ENCODE peak calls at places on chromosomes 6 and 20, in eight cellular contexts. One of them, this sample, is unnamed.

GRCh38 chr6:96816182-96816888 is 20.9 kb downstream of the GPR63 start:
- DNase-seq in fibroblast of lung: peak; percentile 29
- DNase-seq in A549: no peak
- DNase-seq in right atrium auricular region: no peak
- DNase-seq in left lung: no peak
- DNase-seq in hepatocyte: peak; percentile 26
- DNase-seq in spleen: no peak
- DNase-seq in esophagus squamous epithelium: no peak
- DNase-seq in this sample: no peak

GRCh38 chr6:139738801-139739490 is 364.5 kb upstream of the CITED2 start:
- DNase-seq in fibroblast of lung: no peak
- DNase-seq in A549: no peak
- DNase-seq in right atrium auricular region: no peak
- DNase-seq in left lung: no peak
- DNase-seq in hepatocyte: no peak
- DNase-seq in spleen: no peak
- DNase-seq in esophagus squamous epithelium: no peak
- DNase-seq in this sample: no peak

GRCh38 chr6:88870728-88871330 is 92.6 kb downstream of the RNGTT start:
- DNase-seq in fibroblast of lung: peak; percentile 44
- DNase-seq in A549: peak; percentile 49
- DNase-seq in right atrium auricular region: no peak
- DNase-seq in left lung: no peak
- DNase-seq in hepatocyte: peak; percentile 57
- DNase-seq in spleen: no peak
- DNase-seq in esophagus squamous epithelium: no peak
- DNase-seq in this sample: peak; percentile 75

GRCh38 chr6:166168616-166169548 is 1.2 kb upstream of the TBXT start:
- DNase-seq in fibroblast of lung: no peak
- DNase-seq in A549: no peak
- DNase-seq in right atrium auricular region: no peak
- DNase-seq in left lung: no peak
- DNase-seq in hepatocyte: no peak
- DNase-seq in spleen: no peak
- DNase-seq in esophagus squamous epithelium: no peak
- DNase-seq in this sample: no peak

GRCh38 chr6:81384921-81385320 is 367.6 kb downstream of the TENT5A start:
- DNase-seq in fibroblast of lung: no peak
- DNase-seq in A549: no peak
- DNase-seq in right atrium auricular region: no peak
- DNase-seq in left lung: no peak
- DNase-seq in hepatocyte: no peak
- DNase-seq in spleen: no peak
- DNase-seq in esophagus squamous epithelium: no peak
- DNase-seq in this sample: no peak

GRCh38 chr6:42522021-42522420 is 41.8 kb upstream of the UBR2 start:
- DNase-seq in fibroblast of lung: peak; percentile 72
- DNase-seq in A549: no peak
- DNase-seq in right atrium auricular region: no peak
- DNase-seq in left lung: no peak
- DNase-seq in hepatocyte: no peak
- DNase-seq in spleen: no peak
- DNase-seq in esophagus squamous epithelium: no peak
- DNase-seq in this sample: no peak

GRCh38 chr20:56893206-56893605 is 264.1 kb downstream of the TFAP2C start:
- DNase-seq in fibroblast of lung: no peak
- DNase-seq in A549: no peak
- DNase-seq in right atrium auricular region: no peak
- DNase-seq in left lung: no peak
- DNase-seq in hepatocyte: peak; percentile 23
- DNase-seq in spleen: no peak
- DNase-seq in esophagus squamous epithelium: no peak
- DNase-seq in this sample: no peak

GRCh38 chr6:158793432-158793831 is 25.7 kb downstream of the EZR start:
- DNase-seq in fibroblast of lung: peak; percentile 61
- DNase-seq in A549: peak; percentile 67
- DNase-seq in right atrium auricular region: no peak
- DNase-seq in left lung: no peak
- DNase-seq in hepatocyte: peak; percentile 34
- DNase-seq in spleen: no peak
- DNase-seq in esophagus squamous epithelium: no peak
- DNase-seq in this sample: no peak

GRCh38 chr20:61450549-61450948 is 198.5 kb downstream of the CDH4 start:
- DNase-seq in fibroblast of lung: no peak
- DNase-seq in A549: no peak
- DNase-seq in right atrium auricular region: no peak
- DNase-seq in left lung: no peak
- DNase-seq in hepatocyte: no peak
- DNase-seq in spleen: no peak
- DNase-seq in esophagus squamous epithelium: no peak
- DNase-seq in this sample: no peak

GRCh38 chr20:31496761-31497295 is 17.4 kb upstream of the HM13 start:
- DNase-seq in fibroblast of lung: no peak
- DNase-seq in A549: no peak
- DNase-seq in right atrium auricular region: peak; percentile 87
- DNase-seq in left lung: peak; percentile 67
- DNase-seq in hepatocyte: peak; percentile 52
- DNase-seq in spleen: no peak
- DNase-seq in esophagus squamous epithelium: no peak
- DNase-seq in this sample: no peak

GRCh38 chr20:20327756-20328155 is 40.1 kb upstream of the INSM1 start:
- DNase-seq in fibroblast of lung: no peak
- DNase-seq in A549: peak; percentile 6
- DNase-seq in right atrium auricular region: no peak
- DNase-seq in left lung: no peak
- DNase-seq in hepatocyte: no peak
- DNase-seq in spleen: no peak
- DNase-seq in esophagus squamous epithelium: no peak
- DNase-seq in this sample: no peak

GRCh38 chr6:163828038-163828790 is 413.7 kb downstream of the QKI start:
- DNase-seq in fibroblast of lung: peak; percentile 53
- DNase-seq in A549: no peak
- DNase-seq in right atrium auricular region: peak; percentile 62
- DNase-seq in left lung: no peak
- DNase-seq in hepatocyte: no peak
- DNase-seq in spleen: no peak
- DNase-seq in esophagus squamous epithelium: no peak
- DNase-seq in this sample: no peak

GRCh38 chr20:2872304-2873009 is 824 bp upstream of the PTPRA start:
- DNase-seq in fibroblast of lung: peak; percentile 51
- DNase-seq in A549: peak; percentile 71
- DNase-seq in right atrium auricular region: peak; percentile 70
- DNase-seq in left lung: peak; percentile 90
- DNase-seq in hepatocyte: peak; percentile 76
- DNase-seq in spleen: peak; percentile 92
- DNase-seq in esophagus squamous epithelium: no peak
- DNase-seq in this sample: peak; percentile 75

GRCh38 chr6:107732461-107732860 is 91.7 kb downstream of the SCML4 start:
- DNase-seq in fibroblast of lung: no peak
- DNase-seq in A549: no peak
- DNase-seq in right atrium auricular region: no peak
- DNase-seq in left lung: no peak
- DNase-seq in hepatocyte: no peak
- DNase-seq in spleen: no peak
- DNase-seq in esophagus squamous epithelium: no peak
- DNase-seq in this sample: no peak
- H3K4me1 ChIP-seq in fibroblast of lung: no peaks in the 10 kb centered on the region
- H3K4me1 ChIP-seq in A549: no peaks in the 10 kb centered on the region
- H3K4me1 ChIP-seq in right atrium auricular region: no peaks in the 10 kb centered on the region
- H3K4me1 ChIP-seq in left lung: no peaks in the 10 kb centered on the region
- H3K4me1 ChIP-seq in hepatocyte: peaks cover 5% of the 10 kb centered on the region
- H3K4me1 ChIP-seq in spleen: peaks cover 4% of the 10 kb centered on the region
- H3K4me1 ChIP-seq in esophagus squamous epithelium: no peaks in the 10 kb centered on the region
- H3K4me1 ChIP-seq in this sample: peaks cover 9% of the 10 kb centered on the region

DNA sequence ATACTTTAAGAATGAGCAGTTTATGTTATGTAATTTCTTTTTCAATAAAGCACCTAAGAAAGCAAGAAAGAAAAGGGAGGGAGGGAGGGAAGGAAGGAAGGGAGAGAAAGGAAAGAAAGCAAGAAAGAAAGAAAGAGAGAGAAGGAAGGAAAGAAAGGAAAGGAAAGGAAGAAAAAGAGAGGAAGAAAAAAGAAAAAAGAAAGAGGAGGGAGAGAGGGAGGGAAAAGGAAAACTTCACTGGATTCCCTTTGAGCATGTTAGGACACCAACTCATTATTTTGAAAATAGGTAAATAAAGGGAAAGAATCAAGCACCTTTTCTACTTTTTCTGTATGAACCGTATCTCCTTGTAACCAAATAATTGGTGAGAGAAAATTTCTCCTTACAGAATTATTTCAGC is 32.3 kb upstream of the TOP1 start:
- DNase-seq in fibroblast of lung: no peak
- DNase-seq in A549: no peak
- DNase-seq in right atrium auricular region: no peak
- DNase-seq in left lung: no peak
- DNase-seq in hepatocyte: no peak
- DNase-seq in spleen: no peak
- DNase-seq in esophagus squamous epithelium: no peak
- DNase-seq in this sample: no peak
- TF ChIP-seq CTCF in fibroblast of lung: no peak
- TF ChIP-seq CTCF in A549: no peak
- TF ChIP-seq CTCF in right atrium auricular region: no peak
- TF ChIP-seq CTCF in left lung: no peak
- TF ChIP-seq CTCF in hepatocyte: no peak
- TF ChIP-seq CTCF in spleen: no peak
- TF ChIP-seq CTCF in esophagus squamous epithelium: no peak
- TF ChIP-seq CTCF in this sample: no peak

DNA sequence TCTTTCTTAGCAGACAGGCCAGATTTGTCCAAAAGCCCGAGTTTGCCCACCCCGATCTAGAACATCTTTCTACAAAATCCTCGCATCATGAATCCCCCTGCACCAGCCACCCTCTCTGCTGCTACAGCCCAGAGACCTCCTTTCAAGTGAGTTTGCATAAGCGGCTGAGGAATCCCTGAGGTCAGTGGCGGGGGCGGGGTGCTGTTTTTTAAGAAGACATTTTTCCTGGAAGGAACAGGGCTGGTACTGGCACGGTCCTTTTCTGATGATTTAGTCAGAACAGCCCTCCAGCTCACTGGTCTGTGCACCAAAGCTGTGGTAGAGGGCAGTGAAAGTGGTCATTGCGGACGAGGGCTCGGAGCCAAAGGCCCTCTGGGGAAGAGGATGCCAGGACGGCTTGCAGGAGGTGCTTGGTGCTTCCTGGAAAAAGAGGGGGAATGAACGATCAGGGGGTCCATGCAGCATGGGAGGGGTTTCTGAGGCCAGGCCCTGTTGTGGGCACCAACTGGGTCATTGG is 50.5 kb downstream of the GNAS-AS1 start:
- DNase-seq in fibroblast of lung: peak; percentile 17
- DNase-seq in A549: no peak
- DNase-seq in right atrium auricular region: no peak
- DNase-seq in left lung: no peak
- DNase-seq in hepatocyte: no peak
- DNase-seq in spleen: no peak
- DNase-seq in esophagus squamous epithelium: no peak
- DNase-seq in this sample: no peak
- H3K4me3 ChIP-seq in fibroblast of lung: no peak overlapping the region
- H3K4me3 ChIP-seq in A549: no peak overlapping the region
- H3K4me3 ChIP-seq in right atrium auricular region: no peak overlapping the region
- H3K4me3 ChIP-seq in left lung: no peak overlapping the region
- H3K4me3 ChIP-seq in hepatocyte: no peak overlapping the region
- H3K4me3 ChIP-seq in spleen: no peak overlapping the region
- H3K4me3 ChIP-seq in esophagus squamous epithelium: no peak overlapping the region
- H3K4me3 ChIP-seq in this sample: no peak overlapping the region

GRCh38 chr6:35216412-35216732 is 2.6 kb downstream of the SCUBE3 start:
- DNase-seq in fibroblast of lung: no peak
- DNase-seq in A549: no peak
- DNase-seq in right atrium auricular region: no peak
- DNase-seq in left lung: no peak
- DNase-seq in hepatocyte: no peak
- DNase-seq in spleen: no peak
- DNase-seq in esophagus squamous epithelium: no peak
- DNase-seq in this sample: no peak

GRCh38 chr6:35218456-35218855 is 4.7 kb downstream of the SCUBE3 start:
- DNase-seq in fibroblast of lung: no peak
- DNase-seq in A549: no peak
- DNase-seq in right atrium auricular region: no peak
- DNase-seq in left lung: no peak
- DNase-seq in hepatocyte: no peak
- DNase-seq in spleen: no peak
- DNase-seq in esophagus squamous epithelium: no peak
- DNase-seq in this sample: no peak

GRCh38 chr6:35218021-35218420 is 4.3 kb downstream of the SCUBE3 start:
- DNase-seq in fibroblast of lung: peak; percentile 54
- DNase-seq in A549: no peak
- DNase-seq in right atrium auricular region: no peak
- DNase-seq in left lung: no peak
- DNase-seq in hepatocyte: peak; percentile 22
- DNase-seq in spleen: no peak
- DNase-seq in esophagus squamous epithelium: no peak
- DNase-seq in this sample: no peak

GRCh38 chr6:35215665-35216411 is 2.1 kb downstream of the SCUBE3 start:
- DNase-seq in fibroblast of lung: no peak
- DNase-seq in A549: no peak
- DNase-seq in right atrium auricular region: no peak
- DNase-seq in left lung: no peak
- DNase-seq in hepatocyte: no peak
- DNase-seq in spleen: no peak
- DNase-seq in esophagus squamous epithelium: no peak
- DNase-seq in this sample: no peak

GRCh38 chr6:35216832-35217811 is 3.4 kb downstream of the SCUBE3 start:
- DNase-seq in fibroblast of lung: no peak
- DNase-seq in A549: no peak
- DNase-seq in right atrium auricular region: no peak
- DNase-seq in left lung: no peak
- DNase-seq in hepatocyte: no peak
- DNase-seq in spleen: no peak
- DNase-seq in esophagus squamous epithelium: no peak
- DNase-seq in this sample: no peak
- H3K4me1 ChIP-seq in fibroblast of lung: no peaks in the 10 kb centered on the region
- H3K4me1 ChIP-seq in A549: no peaks in the 10 kb centered on the region
- H3K4me1 ChIP-seq in right atrium auricular region: peaks cover 14% of the 10 kb centered on the region
- H3K4me1 ChIP-seq in left lung: peaks cover 16% of the 10 kb centered on the region
- H3K4me1 ChIP-seq in hepatocyte: peaks cover 39% of the 10 kb centered on the region
- H3K4me1 ChIP-seq in spleen: no peaks in the 10 kb centered on the region
- H3K4me1 ChIP-seq in esophagus squamous epithelium: peaks cover 16% of the 10 kb centered on the region
- H3K4me1 ChIP-seq in this sample: peaks cover 8% of the 10 kb centered on the region